ENCODE peak calls at places on chromosomes 11 and 22, in six cellular contexts. Y is GM12892, W is H1, C is HepG2, I is K562, Q is GM12878. T is an unnamed sample.

GRCh38 chr11:117794144-117794543 is 2.9 kb downstream of the DSCAML1 start:
- DNase-seq in I (no peak), Y (no peak), W (no peak), C (no peak), Q (no peak), T (no peak)

GRCh38 chr11:30479899-30480298 is 106.3 kb downstream of the MPPED2 start:
- DNase-seq in I (no peak), Q (no peak), Y (no peak), W (no peak), C (no peak), T (no peak)

GRCh38 chr11:75667831-75668507 is 869 bp downstream of the MAP6 start:
- DNase-seq in W (no peak), Q (no peak), C (no peak), I (no peak), Y (peak; percentile 55), T (peak; percentile 65)

GRCh38 chr11:61539009-61539408 is 30.5 kb downstream of the LRRC10B start:
- DNase-seq in C (no peak), Q (no peak), Y (no peak), I (no peak), W (no peak), T (no peak)

GRCh38 chr22:20970939-20971657 is 4.0 kb downstream of the AIFM3 start:
- DNase-seq in Q (no peak), I (no peak), W (no peak), C (no peak), Y (no peak), T (no peak)

GRCh38 chr11:12105471-12105870 is 4.9 kb upstream of the MICAL2 start:
- DNase-seq in W (no peak), I (no peak), Q (no peak), C (no peak), Y (no peak), T (no peak)

GRCh38 chr22:31912402-31912733 is 32.0 kb upstream of the YWHAH start:
- DNase-seq in I (no peak), Q (no peak), W (no peak), C (no peak), Y (no peak), T (no peak)

GRCh38 chr11:127943763-127944162 is 643.6 kb downstream of the ETS1 start:
- DNase-seq in Y (no peak), W (no peak), C (no peak), Q (no peak), I (no peak), T (no peak)

GRCh38 chr11:78244546-78245315 is 56.0 kb downstream of the USP35 start:
- DNase-seq in Y (no peak), I (no peak), W (no peak), Q (no peak), C (no peak), T (no peak)

GRCh38 chr11:27705873-27706820 is 5.9 kb upstream of the BDNF start:
- DNase-seq in Q (no peak), C (peak; percentile 20), W (no peak), I (peak; percentile 56), Y (no peak), T (no peak)

GRCh38 chr11:126328444-126328843 is 24.6 kb downstream of the DCPS start:
- DNase-seq in W (no peak), Y (no peak), I (no peak), C (no peak), Q (no peak), T (no peak)

GRCh38 chr11:134571301-134571700 is 159.3 kb upstream of the B3GAT1 start:
- DNase-seq in C (no peak), W (no peak), Y (no peak), Q (no peak), I (no peak), T (no peak)

GRCh38 chr22:47012589-47013365 is 250.3 kb downstream of the TBC1D22A start:
- DNase-seq in W (no peak), C (peak; percentile 15), Q (no peak), I (peak; percentile 16), Y (no peak), T (no peak)

GRCh38 chr11:128582496-128583366 is 4.6 kb downstream of the ETS1 start:
- DNase-seq in Q (no peak), I (no peak), Y (no peak), W (peak; percentile 50), C (no peak), T (no peak)

GRCh38 chr11:116534270-116534975 is 238.4 kb downstream of the BUD13 start:
- DNase-seq in Y (no peak), Q (no peak), W (no peak), I (no peak), C (no peak), T (no peak)

GRCh38 chr11:36512016-36512415 is 1.9 kb upstream of the TRAF6 start:
- DNase-seq in C (peak; percentile 58), Q (no peak), Y (no peak), I (no peak), W (no peak), T (no peak)

GRCh38 chr11:130359419-130359818 is 44.7 kb upstream of the ZBTB44 start:
- DNase-seq in Y (no peak), W (no peak), Q (no peak), I (no peak), C (no peak), T (no peak)

GRCh38 chr11:1923201-1923956 is 3.9 kb downstream of the TNNT3 start:
- DNase-seq in I (no peak), Y (no peak), W (no peak), C (no peak), Q (no peak), T (no peak)

DNA sequence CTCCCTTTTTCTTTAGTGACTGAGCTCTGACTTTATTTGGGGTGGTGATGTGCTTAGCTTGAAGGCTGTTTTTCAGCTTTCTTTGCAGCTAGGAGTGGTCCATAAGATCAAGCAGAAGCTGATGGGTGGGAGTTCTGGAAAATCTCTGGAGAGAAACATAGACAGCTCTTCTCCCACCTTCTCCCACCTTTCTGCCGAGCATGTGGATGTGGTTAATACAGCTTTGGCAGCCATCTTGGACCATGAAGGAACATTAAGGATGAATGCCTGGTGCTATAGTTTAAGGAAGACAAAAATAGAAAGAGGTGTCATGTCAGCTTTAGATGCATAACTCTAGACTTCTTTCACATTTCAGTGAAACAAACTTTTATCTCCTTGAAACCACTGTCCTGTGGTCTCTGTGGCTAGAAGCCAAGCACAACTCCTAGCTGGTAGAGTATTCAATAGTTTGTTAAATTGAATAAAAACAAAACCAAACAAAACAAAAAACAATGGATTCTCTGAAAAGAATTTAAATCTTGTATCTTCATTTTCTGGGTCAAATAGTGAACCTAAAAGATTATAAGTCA is 203.6 kb upstream of the SESN3 start:
- DNase-seq in Y (no peak), Q (no peak), W (no peak), I (no peak), C (no peak), T (no peak)
- TF ChIP-seq POLR2AphosphoS5 in Y (no peak), Q (no peak), W (no peak), I (no peak), C (no peak), T (no peak)

GRCh38 chr11:65489061-65489705 is 9.7 kb upstream of the MALAT1 start:
- DNase-seq in Q (no peak), W (no peak), I (peak; percentile 34), Y (no peak), C (peak; percentile 84), T (no peak)

GRCh38 chr11:65486570-65487466 is 12.0 kb upstream of the MALAT1 start:
- DNase-seq in I (no peak), Y (no peak), Q (no peak), C (no peak), W (no peak), T (no peak)

GRCh38 chr11:65488273-65489058 is 10.4 kb upstream of the MALAT1 start:
- DNase-seq in W (no peak), C (no peak), I (no peak), Y (no peak), Q (no peak), T (no peak)

GRCh38 chr11:65485820-65486219 is 13.0 kb upstream of the MALAT1 start:
- DNase-seq in Y (no peak), I (no peak), Q (no peak), W (no peak), C (no peak), T (no peak)

DNA sequence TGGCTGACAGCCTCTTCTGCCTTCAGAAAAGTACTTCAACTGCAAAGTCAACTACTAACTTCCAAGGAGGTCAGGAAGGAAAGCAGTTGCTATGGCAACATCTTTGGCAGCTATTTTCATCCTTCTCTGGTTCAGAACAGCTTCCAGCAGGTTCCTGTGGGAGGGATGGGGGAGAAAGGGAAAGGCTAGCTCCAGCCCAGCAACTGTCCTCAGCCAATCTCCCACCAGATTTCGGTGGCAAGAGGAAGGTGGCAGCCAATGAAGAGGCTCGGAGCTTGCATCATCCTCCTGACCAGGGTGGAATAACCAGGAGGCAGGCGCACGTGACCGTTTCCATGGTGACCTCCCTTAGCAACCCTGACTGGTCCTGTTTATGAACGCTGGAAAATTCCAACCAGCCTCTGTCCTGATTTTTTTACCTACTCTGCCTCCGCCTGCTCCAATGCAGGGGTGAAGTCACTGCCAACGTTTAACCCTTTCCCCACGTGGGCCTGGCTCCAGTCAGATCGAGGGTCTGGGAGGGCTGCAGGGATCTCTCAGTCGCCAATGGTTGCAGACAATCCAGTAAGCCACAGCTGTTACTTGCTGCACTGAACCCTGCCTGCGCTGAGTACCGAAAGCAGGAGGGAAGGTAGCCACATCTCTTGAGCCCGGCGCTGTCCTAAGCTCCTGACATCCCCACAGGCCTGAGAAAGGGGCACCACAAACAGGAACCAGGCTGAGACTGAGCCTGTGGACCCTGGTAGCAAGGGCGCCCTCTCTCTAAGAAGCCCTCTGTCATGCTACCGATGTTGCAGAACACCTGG is 11.2 kb upstream of the MALAT1 start:
- DNase-seq in W (peak; percentile 97), Q (no peak), C (peak; percentile 99), I (peak; percentile 90), Y (no peak), T (no peak)
- TF ChIP-seq POLR2A in W (no peak), Q (peak; percentile 48), C (peak; percentile 70), I (no peak), Y (no peak), T (no peak)

GRCh38 chr11:62595124-62595523 is 3.8 kb upstream of the TUT1 start:
- DNase-seq in I (no peak), C (no peak), Q (no peak), Y (no peak), W (no peak), T (no peak)

GRCh38 chr11:62592216-62592815 is 993 bp upstream of the TUT1 start:
- DNase-seq in C (no peak), Y (no peak), I (peak; percentile 59), Q (no peak), W (no peak), T (no peak)

GRCh38 chr11:62591448-62592215 is at the start of gene TUT1:
- DNase-seq in I (peak; percentile 91), Y (peak; percentile 92), W (peak; percentile 97), Q (peak; percentile 98), C (peak; percentile 98), T (peak; percentile 87)

GRCh38 chr11:62592989-62593421 is 1.7 kb upstream of the TUT1 start:
- DNase-seq in C (no peak), Q (no peak), Y (no peak), I (no peak), W (no peak), T (no peak)

GRCh38 chr11:62593434-62594044 is 2.2 kb upstream of the TUT1 start:
- DNase-seq in C (peak; percentile 59), Q (no peak), Y (peak; percentile 60), I (peak; percentile 72), W (no peak), T (no peak)
- TF ChIP-seq TAF1 in C (no peak), Q (no peak), Y (no peak), I (no peak), W (no peak), T (no peak)

DNA sequence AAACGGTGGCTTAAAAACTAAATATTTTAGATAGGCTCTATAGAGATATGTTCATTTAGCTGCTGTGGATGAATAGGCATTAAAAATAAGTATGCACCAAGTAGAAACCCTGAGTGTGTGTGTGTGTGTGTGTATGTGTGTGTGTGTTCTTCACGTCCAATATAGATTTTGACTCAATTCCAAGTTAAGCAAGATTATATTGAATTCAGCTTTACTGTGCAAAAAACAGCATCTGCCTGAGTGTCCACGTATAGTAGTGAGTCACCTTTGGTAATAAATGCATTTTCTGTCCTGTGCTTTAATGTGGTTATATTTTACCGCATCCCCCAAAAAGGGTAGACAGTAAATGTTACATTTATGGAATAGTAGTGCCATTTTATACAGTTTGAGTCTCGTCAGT is 71.2 kb downstream of the PDHX start:
- DNase-seq in Y (no peak), C (no peak), Q (no peak), I (no peak), W (no peak), T (no peak)
- TF ChIP-seq POLR2AphosphoS5 in Y (no peak), C (no peak), Q (no peak), I (no peak), W (no peak), T (no peak)

T was measured in GM12891.